ENCODE peak calls at places on chromosomes 11 and 22, in ten cellular contexts. L is NCI-H1436; V is AG08396; A is stimulated activated CD4-positive, alpha-beta T cell treated with anti-CD3 and anti-CD28 coated beads, Interleukin-4, amount 100 ng/mL, for 1 hour; S is activated naive CD4-positive, alpha-beta T cell; C is lung microvascular endothelial cell; T is HT-29; F is anterior cingulate cortex; D is NCI-H187; H is memory B cell. Q is an unnamed sample.

GRCh38 chr11:88164806-88165205 is 10.4 kb downstream of the RAB38 start:
- DNase-seq in L (no peak), V (no peak), A (no peak), S (no peak), C (no peak), T (no peak), F (no peak), D (no peak), H (no peak), Q (no peak)

GRCh38 chr11:14672635-14673034 is 29.0 kb downstream of the PDE3B start:
- DNase-seq in L (no peak), V (peak), A (no peak), S (no peak), C (no peak), T (no peak), F (no peak), D (no peak), H (no peak), Q (no peak)

GRCh38 chr22:23103199-23103954 is 33.1 kb downstream of the GNAZ start:
- DNase-seq in L (no peak), V (no peak), A (no peak), S (no peak), C (no peak), T (no peak), F (no peak), D (no peak), H (no peak), Q (no peak)

GRCh38 chr11:22536036-22536435 is 89.6 kb downstream of the FANCF start:
- DNase-seq in L (no peak), V (no peak), A (no peak), S (no peak), C (no peak), T (no peak), F (no peak), D (no peak), H (no peak), Q (no peak)

GRCh38 chr11:57888385-57888784 is 126.8 kb downstream of the CTNND1 start:
- DNase-seq in L (no peak), V (no peak), A (no peak), S (no peak), C (no peak), T (no peak), F (no peak), D (no peak), H (no peak), Q (no peak)

GRCh38 chr11:68992743-68993255 is 12.0 kb upstream of the MRGPRD start:
- DNase-seq in L (no peak), V (no peak), A (no peak), S (no peak), C (no peak), T (no peak), F (no peak), D (no peak), H (no peak), Q (no peak)

GRCh38 chr11:90845126-90845525 is 622.3 kb upstream of the CHORDC1 start:
- DNase-seq in L (no peak), V (no peak), A (no peak), S (no peak), C (no peak), T (no peak), F (no peak), D (no peak), H (no peak), Q (no peak)

GRCh38 chr11:70951139-70951804 is 301.1 kb downstream of the SHANK2 start:
- DNase-seq in L (no peak), V (no peak), A (no peak), S (no peak), C (no peak), T (no peak), F (no peak), D (no peak), H (no peak), Q (no peak)

GRCh38 chr11:65172600-65172999 is 2.6 kb downstream of the SPDYC start:
- DNase-seq in L (no peak), V (no peak), A (no peak), S (no peak), C (no peak), T (no peak), F (no peak), D (no peak), H (no peak), Q (no peak)